ENCODE peak calls at places on chromosomes 13 and 19, in seven cellular contexts. N is progenitor cell of endocrine pancreas, E is cardiac fibroblast, H is IMR-90, D is heart left ventricle, P is natural killer cell, L is breast epithelium. M is an unnamed sample.

GRCh38 chr19:30482956-30483355 is 110.8 kb downstream of the ZNF536 start:
- DNase-seq in P (no peak), N (no peak), E (no peak), L (no peak), D (no peak), H (no peak), M (no peak)

GRCh38 chr13:80329250-80329649 is 11.7 kb downstream of the SPRY2 start:
- DNase-seq in N (no peak), E (no peak), H (no peak), L (no peak), D (no peak), P (no peak), M (no peak)

GRCh38 chr13:21980049-21980448 is 309.2 kb downstream of the FGF9 start:
- DNase-seq in H (no peak), D (no peak), E (no peak), L (no peak), N (no peak), P (no peak), M (no peak)

GRCh38 chr13:70189981-70190380 is 81.7 kb upstream of the KLHL1 start:
- DNase-seq in N (no peak), L (no peak), D (no peak), P (no peak), E (no peak), H (no peak), M (no peak)

GRCh38 chr19:45876411-45877197 is 9.3 kb downstream of the IRF2BP1 start:
- DNase-seq in E (peak; percentile 33), H (peak; percentile 16), L (peak; percentile 72), P (no peak), D (peak; percentile 62), N (peak; percentile 19), M (no peak)

GRCh38 chr13:29922281-29922821 is 71.9 kb upstream of the UBL3 start:
- DNase-seq in P (no peak), E (peak; percentile 54), D (no peak), H (peak; percentile 54), N (no peak), L (no peak), M (no peak)

GRCh38 chr13:112697756-112698655 is 8.2 kb downstream of the ATP11A start:
- DNase-seq in H (peak; percentile 44), N (no peak), D (peak; percentile 12), L (no peak), P (no peak), E (no peak), M (no peak)

GRCh38 chr13:100566543-100566942 is 22.0 kb downstream of the GGACT start:
- DNase-seq in E (peak; percentile 18), N (no peak), P (no peak), L (no peak), H (peak; percentile 40), D (no peak), M (no peak)

GRCh38 chr19:15297416-15298224 is 34.7 kb downstream of the BRD4 start:
- DNase-seq in L (no peak), N (no peak), H (peak; percentile 83), D (no peak), E (peak; percentile 67), P (no peak), M (no peak)

GRCh38 chr13:26914624-26915023 is 154.0 kb upstream of the GPR12 start:
- DNase-seq in H (no peak), N (no peak), E (no peak), P (no peak), L (no peak), D (no peak), M (no peak)

GRCh38 chr19:55484571-55485438 is at the start of gene NAT14:
- DNase-seq in P (peak; percentile 64), N (peak; percentile 76), L (no peak), H (peak; percentile 48), D (peak; percentile 67), E (peak; percentile 55), M (peak; percentile 77)

GRCh38 chr19:17069249-17069648 is 6.0 kb downstream of the HAUS8 start:
- DNase-seq in D (no peak), N (no peak), P (no peak), E (no peak), H (no peak), L (no peak), M (no peak)

GRCh38 chr19:48798937-48799336 is 11.9 kb downstream of the BCAT2 start:
- DNase-seq in H (peak; percentile 14), L (no peak), P (no peak), N (no peak), D (no peak), E (peak; percentile 35), M (no peak)

GRCh38 chr19:42252365-42253244 is 2.3 kb downstream of the ERF start:
- DNase-seq in L (peak; percentile 79), P (no peak), H (peak; percentile 68), D (no peak), N (no peak), E (peak; percentile 66), M (no peak)

GRCh38 chr13:33321686-33322473 is 36.3 kb upstream of the STARD13 start:
- DNase-seq in P (no peak), L (no peak), H (peak; percentile 21), E (peak; percentile 81), D (no peak), N (no peak), M (no peak)

GRCh38 chr13:46992383-46992952 is 95.6 kb upstream of the HTR2A start:
- DNase-seq in D (no peak), E (peak; percentile 50), N (no peak), L (no peak), H (no peak), P (no peak), M (no peak)

GRCh38 chr19:13094771-13095392 is 7.8 kb downstream of the LYL1 start:
- DNase-seq in N (no peak), H (no peak), D (peak; percentile 37), E (no peak), P (no peak), L (no peak), M (peak; percentile 52)

GRCh38 chr13:67792151-67792665 is 562.1 kb upstream of the PCDH9 start:
- DNase-seq in P (no peak), H (no peak), L (no peak), N (no peak), D (no peak), E (no peak), M (no peak)

GRCh38 chr19:51607920-51608562 is 22.2 kb downstream of the SIGLEC5 start:
- DNase-seq in H (peak; percentile 70), D (peak; percentile 80), P (peak; percentile 46), N (peak; percentile 81), L (no peak), E (peak; percentile 84), M (peak; percentile 54)

GRCh38 chr13:22198656-22199217 is 527.9 kb downstream of the FGF9 start:
- DNase-seq in N (no peak), P (no peak), H (no peak), D (no peak), E (no peak), L (no peak), M (no peak)

GRCh38 chr19:17871032-17871877 is 490 bp upstream of the SLC5A5 start:
- DNase-seq in D (no peak), P (no peak), H (no peak), L (no peak), E (no peak), N (no peak), M (no peak)

DNA sequence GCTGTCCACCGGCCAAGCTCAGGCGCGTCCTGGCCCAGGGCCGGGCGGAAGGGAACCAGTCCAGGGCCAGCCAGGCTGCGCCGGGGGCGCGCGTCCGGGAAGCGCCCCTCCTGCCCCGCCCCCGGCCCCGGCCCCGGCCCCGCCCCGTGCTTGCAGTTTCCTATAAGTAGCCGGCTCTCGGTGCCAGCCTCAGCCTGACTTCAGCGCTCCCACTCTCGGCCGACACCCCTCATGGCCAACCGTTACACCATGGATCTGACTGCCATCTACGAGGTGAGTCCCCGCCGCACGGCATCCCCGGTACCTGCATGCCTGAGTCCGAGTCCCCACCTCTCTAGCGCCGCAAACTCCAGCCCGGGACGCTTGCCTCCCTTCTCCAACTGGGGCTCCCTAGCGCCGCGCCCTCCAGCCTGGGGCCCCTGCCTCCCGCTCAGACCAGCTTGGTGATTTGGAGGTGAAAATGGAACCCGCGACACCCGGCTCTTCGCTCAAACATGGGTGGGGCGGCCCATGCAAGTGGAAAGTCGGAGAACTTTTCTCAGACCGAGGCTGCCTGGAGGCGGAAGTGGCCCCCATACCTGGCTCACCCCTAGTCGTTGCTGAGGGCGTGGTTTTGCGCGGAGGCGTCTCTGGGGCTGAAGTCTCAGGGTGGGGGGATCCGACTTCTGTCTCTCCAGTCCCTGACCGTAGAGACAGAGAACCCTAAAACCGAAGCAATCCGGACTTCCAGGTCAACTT is at the start of gene ZFP36:
- DNase-seq in P (peak; percentile 89), H (peak; percentile 83), E (peak; percentile 86), N (peak; percentile 69), L (peak; percentile 91), D (peak; percentile 92), M (peak; percentile 83)
- TF ChIP-seq CTCF in P (no peak), H (no peak), E (no peak), N (peak; percentile 9), L (peak; percentile 33), D (no peak), M (no peak)

GRCh38 chr13:94345374-94346195 is 133.9 kb downstream of the DCT start:
- DNase-seq in D (no peak), L (no peak), N (no peak), H (peak; percentile 44), P (no peak), E (peak; percentile 58), M (no peak)
- TF ChIP-seq CTCF in D (no peak), L (no peak), N (no peak), H (no peak), P (no peak), E (peak; percentile 24), M (no peak)

DNA sequence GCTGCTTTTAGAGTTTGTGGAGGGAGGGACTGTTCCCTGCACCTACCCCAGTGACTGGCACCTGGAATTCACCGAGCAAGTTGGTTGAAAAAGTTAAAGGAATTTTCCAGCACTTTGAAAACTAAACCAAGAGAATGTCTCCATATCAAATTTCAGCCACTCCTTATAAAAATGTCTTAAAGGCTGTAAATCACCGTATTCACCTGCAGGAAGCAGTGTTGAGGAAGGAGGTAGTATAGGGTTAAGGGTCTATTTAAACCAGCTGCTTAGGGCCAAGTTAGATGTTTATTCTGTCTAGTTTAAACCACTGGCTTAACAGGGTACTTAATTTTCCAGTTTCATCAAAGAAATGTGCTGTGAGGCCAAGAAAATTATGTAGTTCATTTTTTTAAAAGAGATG is 3.8 kb upstream of the RAB20 start:
- DNase-seq in N (no peak), E (no peak), L (no peak), H (no peak), D (no peak), P (no peak), M (no peak)
- TF ChIP-seq CTCF in N (peak; percentile 16), E (no peak), L (no peak), H (peak; percentile 2), D (no peak), P (no peak), M (no peak)

GRCh38 chr13:43293561-43293960 is 270.2 kb downstream of the DNAJC15 start:
- DNase-seq in H (no peak), L (no peak), E (no peak), N (no peak), P (no peak), D (no peak), M (no peak)

GRCh38 chr13:43291289-43292055 is 268.1 kb downstream of the DNAJC15 start:
- DNase-seq in L (no peak), N (no peak), E (no peak), P (no peak), H (no peak), D (no peak), M (no peak)

GRCh38 chr13:43293008-43293407 is 269.6 kb downstream of the DNAJC15 start:
- DNase-seq in P (no peak), H (no peak), L (no peak), N (no peak), E (peak; percentile 6), D (no peak), M (no peak)

GRCh38 chr13:43297967-43298366 is 274.6 kb downstream of the DNAJC15 start:
- DNase-seq in E (no peak), L (no peak), H (no peak), P (no peak), N (no peak), D (no peak), M (no peak)

GRCh38 chr13:43293986-43294880 is 270.8 kb downstream of the DNAJC15 start:
- DNase-seq in E (peak; percentile 21), N (no peak), P (no peak), L (no peak), D (no peak), H (peak; percentile 43), M (no peak)
- TF ChIP-seq CTCF in E (no peak), N (no peak), P (no peak), L (no peak), D (no peak), H (no peak), M (no peak)

M was measured in activated B cell treated with CpG ODN at 0.5 μM for 24 hours.